ENCODE peak calls at places on chromosome 1, in eight cellular contexts. O is endothelial cell; I is CD4-positive, alpha-beta T cell; J is fibroblast of mammary gland; V is endothelial cell of umbilical vein; C is dorsolateral prefrontal cortex; D is A549; G is AG09319. S is an unnamed sample.

GRCh38 chr1:245458761-245459174 is 304.0 kb downstream of the KIF26B start:
- DNase-seq in I (no peak), J (peak; percentile 29), G (no peak), D (no peak), C (no peak), V (no peak), O (no peak), S (no peak)

GRCh38 chr1:229203030-229203751 is 67.7 kb upstream of the RAB4A start:
- DNase-seq in D (peak; percentile 43), I (no peak), G (no peak), O (peak; percentile 55), J (peak; percentile 71), C (no peak), V (no peak), S (peak; percentile 59)

GRCh38 chr1:69191280-69191679 is 376.4 kb upstream of the LRRC7 start:
- DNase-seq in J (peak; percentile 10), O (no peak), V (no peak), C (no peak), I (no peak), G (no peak), D (no peak), S (no peak)

GRCh38 chr1:42742617-42743301 is 2.7 kb upstream of the CLDN19 start:
- DNase-seq in O (no peak), D (no peak), G (no peak), I (no peak), C (no peak), V (no peak), J (no peak), S (no peak)

GRCh38 chr1:7669559-7670208 is 101.4 kb upstream of the VAMP3 start:
- DNase-seq in D (peak; percentile 61), I (peak; percentile 39), O (peak; percentile 72), J (peak; percentile 25), G (no peak), C (peak; percentile 62), V (peak; percentile 54), S (peak; percentile 77)

GRCh38 chr1:200626853-200627534 is 6.4 kb upstream of the KIF14 start:
- DNase-seq in J (no peak), D (no peak), O (no peak), G (no peak), V (no peak), I (no peak), C (no peak), S (no peak)

GRCh38 chr1:241408170-241408569 is 51.2 kb upstream of the RGS7 start:
- DNase-seq in C (no peak), V (peak; percentile 38), I (no peak), O (no peak), D (no peak), J (peak; percentile 62), G (no peak), S (no peak)

GRCh38 chr1:30484668-30485067 is 238.7 kb downstream of the MATN1 start:
- DNase-seq in G (no peak), C (no peak), D (no peak), V (no peak), J (no peak), O (no peak), I (no peak), S (no peak)

GRCh38 chr1:214012418-214012817 is 24.6 kb downstream of the PROX1 start:
- DNase-seq in J (no peak), O (no peak), G (no peak), C (no peak), D (no peak), I (no peak), V (no peak), S (no peak)

GRCh38 chr1:233668725-233669294 is 54.9 kb downstream of the KCNK1 start:
- DNase-seq in O (no peak), V (peak; percentile 3), J (peak; percentile 87), C (no peak), D (peak; percentile 85), G (no peak), I (no peak), S (no peak)

GRCh38 chr1:167821969-167822685 is 91.8 kb downstream of the ADCY10 start:
- DNase-seq in J (no peak), D (no peak), I (no peak), G (no peak), C (no peak), V (no peak), O (no peak), S (no peak)

GRCh38 chr1:56065729-56066128 is 513.6 kb downstream of the PLPP3 start:
- DNase-seq in C (no peak), D (no peak), J (peak; percentile 38), O (no peak), G (no peak), V (no peak), I (no peak), S (no peak)

GRCh38 chr1:30755334-30755733 is 2.2 kb downstream of the LAPTM5 start:
- DNase-seq in I (no peak), D (no peak), C (no peak), G (no peak), J (no peak), V (no peak), O (no peak), S (no peak)

GRCh38 chr1:10105484-10105883 is 72.7 kb downstream of the UBE4B start:
- DNase-seq in D (no peak), O (no peak), G (no peak), I (no peak), C (no peak), J (peak; percentile 5), V (no peak), S (no peak)

GRCh38 chr1:24119859-24120756 is 8.2 kb upstream of the MYOM3 start:
- DNase-seq in C (no peak), D (no peak), O (no peak), V (no peak), I (no peak), G (no peak), J (peak; percentile 43), S (no peak)

GRCh38 chr1:40393173-40393572 is 19.6 kb downstream of the SMAP2 start:
- DNase-seq in I (no peak), C (no peak), J (no peak), O (no peak), V (no peak), G (no peak), D (no peak), S (no peak)

GRCh38 chr1:40394456-40395172 is 21.1 kb downstream of the SMAP2 start:
- DNase-seq in C (no peak), D (no peak), O (no peak), J (no peak), I (no peak), G (no peak), V (no peak), S (no peak)

GRCh38 chr1:40397258-40397657 is 23.7 kb downstream of the SMAP2 start:
- DNase-seq in D (no peak), J (no peak), V (no peak), C (no peak), O (no peak), G (no peak), I (no peak), S (no peak)

GRCh38 chr1:40396420-40396819 is 22.9 kb downstream of the SMAP2 start:
- DNase-seq in V (no peak), C (no peak), G (no peak), I (no peak), J (no peak), O (no peak), D (no peak), S (no peak)

DNA sequence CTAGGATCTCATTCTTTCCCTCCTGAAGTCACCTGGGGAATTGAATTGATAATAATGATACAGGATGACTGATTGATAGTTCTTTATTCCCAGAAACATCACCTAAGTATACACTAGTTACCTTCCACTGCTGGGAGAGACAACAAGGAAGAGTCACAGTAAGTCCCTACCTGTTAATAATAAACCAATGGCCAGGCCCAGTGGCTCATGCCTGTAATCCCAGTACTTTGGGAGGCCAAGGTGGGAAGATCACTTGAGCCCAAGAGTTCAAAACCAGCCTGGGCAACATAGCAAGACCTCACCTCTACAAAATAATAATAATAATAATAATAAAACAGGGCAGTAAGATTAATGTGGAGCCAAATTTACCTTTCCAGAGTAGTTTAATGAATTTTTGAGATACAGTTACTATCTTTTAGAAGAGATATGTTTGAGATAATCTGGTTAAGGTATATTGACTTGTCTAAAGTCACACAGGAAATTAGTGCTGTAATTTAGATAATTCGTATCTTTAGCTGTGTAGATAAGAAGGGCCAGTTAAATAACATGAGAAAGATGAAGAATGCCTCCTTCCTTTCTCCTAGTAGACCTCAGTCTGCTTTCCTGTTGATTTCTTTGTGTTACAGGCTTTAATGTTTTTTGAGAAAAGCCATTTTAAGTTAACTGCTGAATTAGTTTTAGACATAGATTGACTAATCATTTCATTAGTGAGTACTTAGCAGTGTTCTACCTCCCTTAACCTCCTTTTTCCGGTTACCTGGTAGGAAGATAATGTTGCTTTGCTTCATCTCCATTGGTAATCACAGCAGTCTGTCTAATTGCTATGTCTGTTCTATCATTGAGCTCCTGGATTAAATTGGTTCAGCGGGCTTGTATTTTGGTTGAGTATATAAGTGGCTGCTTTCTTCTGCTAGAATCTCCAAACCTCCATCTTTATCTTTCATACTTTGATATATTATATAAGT is 22.0 kb downstream of the SMAP2 start:
- DNase-seq in V (no peak), I (no peak), O (no peak), D (no peak), G (no peak), C (no peak), J (no peak), S (no peak)
- TF ChIP-seq CTCF in V (no peak), I (no peak), O (no peak), D (no peak), G (no peak), C (no peak), J (no peak), S (no peak)

GRCh38 chr1:226408285-226409184 is 642 bp upstream of the PARP1 start:
- DNase-seq in I (no peak), D (no peak), C (no peak), G (no peak), V (no peak), O (no peak), J (no peak), S (no peak)
- TF ChIP-seq CTCF in I (peak; percentile 8), D (no peak), C (no peak), G (no peak), V (no peak), O (peak; percentile 4), J (no peak), S (no peak)

DNA sequence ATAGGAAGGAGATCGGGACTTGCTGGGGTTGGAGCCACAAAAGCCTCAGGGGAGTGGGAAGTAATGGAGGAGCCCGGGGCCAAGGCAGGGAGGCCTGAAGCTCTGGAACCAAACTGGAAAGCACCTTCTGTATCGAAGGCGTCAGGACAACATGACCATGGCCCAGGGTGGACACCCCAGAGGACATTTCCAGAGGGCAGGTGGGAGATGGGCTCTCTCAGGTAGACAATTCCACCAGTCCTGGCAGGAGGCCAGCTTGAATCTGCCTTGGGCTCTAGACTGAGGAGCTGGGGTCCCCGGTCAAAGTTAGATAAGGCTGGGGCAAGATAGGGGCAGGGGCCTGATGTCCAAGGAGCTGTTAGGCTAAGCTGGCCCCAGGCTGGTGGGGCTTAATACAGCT is 104.9 kb upstream of the EDN2 start:
- DNase-seq in D (no peak), G (no peak), O (no peak), C (no peak), V (no peak), J (no peak), I (no peak), S (no peak)
- TF ChIP-seq CTCF in D (no peak), G (no peak), O (no peak), C (no peak), V (no peak), J (no peak), I (no peak), S (no peak)

GRCh38 chr1:115185351-115185750 is 96.0 kb upstream of the TSPAN2 start:
- DNase-seq in I (no peak), O (no peak), D (no peak), G (no peak), C (no peak), V (no peak), J (no peak), S (no peak)
- TF ChIP-seq CTCF in I (no peak), O (no peak), D (no peak), G (no peak), C (no peak), V (no peak), J (no peak), S (no peak)

GRCh38 chr1:150221552-150221951 is 14.4 kb downstream of the ANP32E start:
- DNase-seq in V (no peak), O (no peak), I (no peak), G (no peak), C (no peak), J (peak; percentile 41), D (peak; percentile 36), S (no peak)
- TF ChIP-seq CTCF in V (peak; percentile 11), O (peak; percentile 27), I (peak; percentile 38), G (peak; percentile 53), C (peak; percentile 39), J (peak; percentile 60), D (peak; percentile 41), S (peak; percentile 31)

S was measured in nephron progenitor cell.